ENCODE peak calls at places on chromosome 18, in seven cellular contexts. G, S, V, M, X, E and L are unnamed samples.

GRCh38 chr18:50079571-50080295 is 115.2 kb downstream of the MYO5B start:
- DNase-seq in S (no peak), X (no peak), M (no peak), G (no peak), E (no peak), V (no peak), L (no peak)

GRCh38 chr18:44789704-44790103 is 109.0 kb downstream of the SETBP1 start:
- DNase-seq in M (peak), G (no peak), E (no peak), S (no peak), V (no peak), X (peak), L (no peak)

GRCh38 chr18:62200121-62200914 is 13.3 kb downstream of the RELCH start:
- DNase-seq in M (no peak), E (no peak), X (no peak), G (no peak), S (no peak), V (no peak), L (no peak)

GRCh38 chr18:2706903-2707302 is 51.4 kb downstream of the SMCHD1 start:
- DNase-seq in M (no peak), S (no peak), G (peak), V (no peak), X (no peak), E (no peak), L (no peak)

GRCh38 chr18:2430191-2430590 is 141.1 kb downstream of the METTL4 start:
- DNase-seq in G (no peak), S (no peak), V (no peak), M (no peak), X (no peak), E (no peak), L (no peak)

GRCh38 chr18:57027190-57027708 is 119.6 kb upstream of the BOD1L2 start:
- DNase-seq in X (no peak), G (no peak), E (no peak), M (no peak), V (no peak), S (no peak), L (no peak)

GRCh38 chr18:67123901-67124300 is 392.6 kb downstream of the DSEL start:
- DNase-seq in X (no peak), E (no peak), M (no peak), V (no peak), G (no peak), S (no peak), L (no peak)

GRCh38 chr18:10244341-10244740 is 210.1 kb upstream of the APCDD1 start:
- DNase-seq in E (no peak), G (no peak), S (no peak), M (no peak), X (no peak), V (no peak), L (no peak)

GRCh38 chr18:67428148-67428547 is 88.4 kb downstream of the DSEL start:
- DNase-seq in M (no peak), X (no peak), G (no peak), E (no peak), V (no peak), S (no peak), L (no peak)

GRCh38 chr18:55106466-55106865 is 147.2 kb upstream of the CCDC68 start:
- DNase-seq in X (no peak), E (no peak), V (no peak), S (no peak), M (no peak), G (no peak), L (no peak)

GRCh38 chr18:9577361-9577760 is 37.0 kb downstream of the PPP4R1 start:
- DNase-seq in G (no peak), E (no peak), X (no peak), V (no peak), S (no peak), M (no peak), L (no peak)

GRCh38 chr18:75492897-75493296 is 65.4 kb upstream of the SMIM21 start:
- DNase-seq in E (no peak), M (no peak), S (no peak), V (no peak), X (peak), G (no peak), L (no peak)

GRCh38 chr18:74898965-74899364 is 301.3 kb downstream of the ZNF407 start:
- DNase-seq in S (no peak), E (no peak), V (no peak), M (no peak), G (no peak), X (peak), L (no peak)

GRCh38 chr18:731185-731584 is 18.8 kb upstream of the ENOSF1 start:
- DNase-seq in E (no peak), M (no peak), G (no peak), V (no peak), S (no peak), X (no peak), L (no peak)

GRCh38 chr18:7872569-7872968 is 305.5 kb downstream of the PTPRM start:
- DNase-seq in X (peak), G (no peak), M (no peak), E (no peak), V (no peak), S (no peak), L (no peak)

GRCh38 chr18:74732380-74732779 is 134.7 kb downstream of the ZNF407 start:
- DNase-seq in G (no peak), E (no peak), M (no peak), S (no peak), X (no peak), V (no peak), L (no peak)

GRCh38 chr18:68847219-68847860 is 49.5 kb downstream of the CCDC102B start:
- DNase-seq in E (no peak), M (no peak), S (peak), X (peak), G (peak), V (no peak), L (peak)